ENCODE peak calls at places on chromosome 1, in five cellular contexts. D is RWPE2, F is sigmoid colon, O is mammary epithelial cell, U is ovary. X is an unnamed sample.
A peak's percentile ranks its signal among the peaks of the same experiment; 100 is the strongest.

GRCh38 chr1:53602376-53602775 is 136.6 kb downstream of the GLIS1 start:
- DNase-seq in O (no peak), F (peak; percentile 26), D (peak; percentile 20), U (no peak), X (no peak)

GRCh38 chr1:8541961-8542521 is 224.1 kb downstream of the SLC45A1 start:
- DNase-seq in D (no peak), O (no peak), F (no peak), U (no peak), X (no peak)

GRCh38 chr1:65174585-65174984 is 26.6 kb downstream of the AK4 start:
- DNase-seq in D (peak; percentile 75), U (peak; percentile 42), O (peak; percentile 96), F (peak; percentile 86), X (peak; percentile 97)

GRCh38 chr1:22611530-22611947 is 24.9 kb upstream of the C1QA start:
- DNase-seq in O (peak; percentile 43), U (peak; percentile 44), F (no peak), D (no peak), X (peak; percentile 32)

GRCh38 chr1:224116131-224116530 is 2.2 kb downstream of the FBXO28 start:
- DNase-seq in F (no peak), O (peak; percentile 55), D (no peak), U (no peak), X (peak; percentile 42)

GRCh38 chr1:228365321-228366061 is 41.1 kb downstream of the TRIM11 start:
- DNase-seq in F (peak; percentile 60), O (no peak), U (peak; percentile 14), D (no peak), X (no peak)

GRCh38 chr1:31891280-31891679 is 46.9 kb downstream of the PTP4A2 start:
- DNase-seq in U (no peak), D (no peak), F (no peak), O (peak; percentile 66), X (peak; percentile 26)

GRCh38 chr1:205610036-205610435 is 21.8 kb downstream of the ELK4 start:
- DNase-seq in F (no peak), O (peak; percentile 61), D (no peak), U (no peak), X (no peak)

GRCh38 chr1:118986839-118987430 is 1.2 kb downstream of the TBX15 start:
- DNase-seq in D (no peak), U (no peak), O (no peak), F (no peak), X (no peak)

GRCh38 chr1:183942933-183943693 is 94.4 kb downstream of the COLGALT2 start:
- DNase-seq in U (no peak), O (peak; percentile 78), F (peak; percentile 74), D (no peak), X (peak; percentile 92)

GRCh38 chr1:116817582-116818064 is 63.4 kb downstream of the CD2 start:
- DNase-seq in D (no peak), U (no peak), O (peak; percentile 63), F (no peak), X (no peak)

GRCh38 chr1:243411472-243411871 is 155.6 kb downstream of the SDCCAG8 start:
- DNase-seq in F (no peak), D (no peak), U (no peak), O (no peak), X (no peak)

GRCh38 chr1:14921057-14921456 is 232.5 kb upstream of the TMEM51 start:
- DNase-seq in F (no peak), O (no peak), D (no peak), U (no peak), X (no peak)

GRCh38 chr1:67746299-67746698 is 61.3 kb downstream of the GADD45A start:
- DNase-seq in F (no peak), U (peak; percentile 55), O (no peak), D (no peak), X (no peak)

GRCh38 chr1:113452921-113453770 is 62.8 kb downstream of the MAGI3 start:
- DNase-seq in F (no peak), U (no peak), D (no peak), O (peak; percentile 22), X (no peak)

GRCh38 chr1:54577612-54578011 is 29.6 kb downstream of the ACOT11 start:
- DNase-seq in D (no peak), F (peak; percentile 94), O (no peak), U (peak; percentile 68), X (no peak)

GRCh38 chr1:240107058-240107684 is 15.5 kb downstream of the FMN2 start:
- DNase-seq in O (no peak), F (no peak), D (no peak), U (no peak), X (peak; percentile 61)

GRCh38 chr1:165369255-165369848 is 12.8 kb upstream of the LMX1A start:
- DNase-seq in U (peak; percentile 54), F (no peak), D (no peak), O (peak; percentile 11), X (no peak)

GRCh38 chr1:201982923-201983805 is 716 bp downstream of the RNPEP start:
- DNase-seq in U (peak; percentile 80), F (peak; percentile 90), D (peak; percentile 69), O (peak; percentile 77), X (no peak)

GRCh38 chr1:26996665-26997064 is 3.2 kb downstream of the TRNP1 start:
- DNase-seq in F (no peak), D (peak; percentile 42), O (no peak), U (no peak), X (no peak)

GRCh38 chr1:111725192-111725591 is 14.0 kb downstream of the INKA2 start:
- DNase-seq in D (no peak), O (no peak), F (peak; percentile 79), U (no peak), X (no peak)

GRCh38 chr1:153375511-153375910 is at the start of gene S100A12:
- DNase-seq in D (no peak), F (peak; percentile 19), O (peak; percentile 94), U (no peak), X (peak; percentile 42)

GRCh38 chr1:40838045-40838979 is 23.9 kb downstream of the CITED4 start:
- DNase-seq in O (no peak), D (no peak), F (no peak), U (no peak), X (no peak)

GRCh38 chr1:230976825-230977747 is 1.6 kb downstream of the TTC13 start:
- DNase-seq in D (no peak), U (no peak), F (no peak), O (no peak), X (no peak)

GRCh38 chr1:73674945-73675561 is 522.9 kb downstream of the LRRIQ3 start:
- DNase-seq in O (peak; percentile 15), F (no peak), D (no peak), U (no peak), X (no peak)

GRCh38 chr1:234899041-234899787 is 229.4 kb downstream of the TOMM20 start:
- DNase-seq in D (no peak), U (no peak), F (peak; percentile 50), O (no peak), X (no peak)

DNA sequence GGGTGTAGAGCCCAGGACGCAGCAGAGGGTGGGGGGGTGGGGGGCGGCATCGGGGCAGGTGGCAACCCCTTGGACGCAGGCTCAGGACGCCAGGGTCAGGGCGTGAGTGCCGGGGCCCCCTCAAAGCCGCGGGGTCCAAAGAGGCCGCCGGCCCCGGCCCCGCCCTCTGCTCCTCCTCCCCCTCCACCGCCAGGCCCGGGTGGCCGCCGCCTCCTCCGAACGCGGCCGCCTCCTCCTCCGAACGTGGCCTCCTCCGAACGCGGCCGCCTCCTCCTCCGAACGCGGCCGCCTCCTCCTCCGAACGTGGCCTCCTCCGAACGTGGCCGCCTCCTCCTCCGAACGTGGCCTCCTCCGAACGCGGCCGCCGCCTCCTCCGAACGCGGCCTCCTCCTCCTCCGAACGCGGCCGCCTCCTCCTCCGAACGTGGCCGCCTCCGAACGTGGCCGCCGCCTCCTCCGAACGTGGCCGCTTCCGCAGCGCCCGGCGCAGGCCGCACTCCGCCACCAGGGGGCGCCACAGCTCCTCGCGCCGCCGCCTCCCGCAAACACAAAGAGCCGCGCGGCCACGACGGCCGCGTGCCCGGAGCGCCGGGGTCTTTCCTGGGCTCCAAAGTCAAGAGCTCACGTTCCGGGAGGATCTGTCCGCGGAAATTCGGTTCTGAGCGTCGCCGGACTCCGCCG is 19.3 kb upstream of the SAMD11 start:
- DNase-seq in F (peak; percentile 87), U (peak; percentile 75), D (peak; percentile 65), O (peak; percentile 76), X (no peak)
- TF ChIP-seq CTCF in F (no peak), U (peak; percentile 88), D (peak; percentile 89), O (peak; percentile 75), X (peak; percentile 2)

DNA sequence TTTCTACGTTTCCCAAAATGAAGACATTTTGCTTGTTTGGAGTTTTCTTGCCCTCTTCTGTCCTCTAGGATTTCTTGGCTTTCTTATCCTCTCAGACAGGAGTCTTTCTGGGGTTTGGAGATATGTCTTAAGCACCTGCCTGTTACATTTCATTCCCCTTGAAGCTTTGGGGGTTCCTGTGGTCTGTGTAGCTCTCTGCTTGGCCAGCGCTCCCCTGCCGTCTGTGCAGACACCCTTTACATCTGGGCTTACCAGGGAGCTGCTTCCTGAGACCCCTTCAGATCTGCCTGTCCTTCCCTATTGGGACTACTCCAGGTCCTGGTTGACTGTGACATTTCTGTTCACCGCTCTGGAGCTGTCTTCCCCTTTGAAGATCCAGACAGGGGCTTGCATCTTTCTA is 171.9 kb upstream of the CSF3R start:
- DNase-seq in O (no peak), U (no peak), D (no peak), F (no peak), X (no peak)
- H3K4me3 ChIP-seq in O (no peak overlapping the region), U (no peak overlapping the region), D (no peak overlapping the region), F (no peak overlapping the region), X (no peak overlapping the region)

GRCh38 chr1:3312894-3313578 is 141.4 kb upstream of the ARHGEF16 start:
- DNase-seq in O (peak; percentile 42), D (peak; percentile 96), F (peak; percentile 98), U (peak; percentile 94), X (peak; percentile 88)

GRCh38 chr1:3313579-3313955 is 140.9 kb upstream of the ARHGEF16 start:
- DNase-seq in F (peak; percentile 98), O (no peak), D (no peak), U (peak; percentile 94), X (no peak)

GRCh38 chr1:3312310-3312734 is 142.1 kb upstream of the ARHGEF16 start:
- DNase-seq in O (no peak), F (no peak), U (peak; percentile 51), D (no peak), X (no peak)

GRCh38 chr1:3310718-3311400 is 143.6 kb upstream of the ARHGEF16 start:
- DNase-seq in D (no peak), O (no peak), U (no peak), F (no peak), X (no peak)

GRCh38 chr1:3311711-3312110 is 142.8 kb upstream of the ARHGEF16 start:
- DNase-seq in D (no peak), O (no peak), U (no peak), F (no peak), X (no peak)
- H3K27me3 ChIP-seq in D (peaks cover 2% of the 10 kb centered on the region), O (no peaks in the 10 kb centered on the region), U (no peaks in the 10 kb centered on the region), F (peaks cover 3% of the 10 kb centered on the region), X (peaks cover 2% of the 10 kb centered on the region)

DNA sequence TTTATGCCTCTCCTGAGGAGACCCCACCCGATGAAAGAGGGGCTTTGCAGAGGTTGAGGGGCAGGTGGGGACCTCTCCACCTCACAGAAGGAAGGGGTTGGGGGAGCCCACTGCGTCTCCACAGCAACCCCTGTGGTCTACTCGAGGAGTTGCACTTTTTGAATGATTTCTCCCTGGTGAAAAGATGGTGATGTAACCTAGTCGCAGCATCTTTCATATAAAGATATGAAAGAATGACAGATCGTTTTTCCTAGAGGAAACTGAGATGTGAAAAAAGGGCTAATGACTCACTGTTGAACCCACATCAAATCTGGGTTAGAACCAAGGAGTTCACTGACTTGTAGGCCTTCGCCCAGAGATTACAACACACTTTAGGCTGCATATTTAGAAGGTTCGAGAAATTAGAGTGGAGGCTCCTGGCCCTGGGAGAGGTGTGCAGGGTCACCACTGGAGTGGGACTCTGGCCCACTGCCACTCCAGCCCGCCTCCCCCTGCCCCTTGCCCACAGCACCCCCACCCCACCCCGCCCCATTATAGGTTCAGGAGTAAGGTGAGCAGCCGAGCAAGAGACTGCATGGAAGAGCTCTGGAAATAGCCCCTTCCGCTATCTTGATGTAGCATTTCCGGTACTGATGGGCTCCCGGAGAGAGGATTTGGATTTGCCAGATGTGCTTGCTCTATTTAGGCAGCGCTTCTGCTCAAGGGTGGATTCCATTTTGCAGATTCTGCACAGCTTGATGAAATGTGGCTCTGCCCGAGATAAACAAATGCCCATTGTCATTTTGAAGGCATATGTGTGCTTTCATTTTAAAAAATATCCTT is 6.7 kb downstream of the TGFB2 start:
- DNase-seq in O (peak; percentile 21), D (no peak), U (peak; percentile 46), F (peak; percentile 82), X (no peak)
- TF ChIP-seq CTCF in O (peak; percentile 54), D (peak; percentile 13), U (peak; percentile 33), F (peak; percentile 16), X (peak; percentile 38)